ENCODE peak calls at places on chromosomes 4 and X, in six cellular contexts. L is activated naive CD8-positive, alpha-beta T cell treated with anti-CD3 and anti-CD28 coated beads, Interleukin-2, amount 50 U/mL, for 24 hours; R is HTR-8/SVneo; E is SIG-M5; D is NCI-H748 treated with DMSO at 0.1 percent for 48 hours; Q is K562. P is an unnamed sample.

GRCh38 chr4:159447296-159447695 is 344.4 kb downstream of the RAPGEF2 start:
- DNase-seq in L (no peak), R (no peak), E (no peak), D (no peak), Q (no peak), P (no peak)

GRCh38 chr4:120922390-120923200 is at the start of gene PRDM5:
- DNase-seq in L (peak), R (peak), E (no peak), D (no peak), Q (no peak), P (no peak)

GRCh38 chr4:186669159-186669720 is 54.4 kb downstream of the FAT1 start:
- DNase-seq in L (no peak), R (peak), E (no peak), D (no peak), Q (no peak), P (no peak)

GRCh38 chrX:23902419-23902818 is 5.3 kb downstream of the APOO start:
- DNase-seq in L (no peak), R (peak), E (no peak), D (peak), Q (peak), P (no peak)

GRCh38 chr4:168163106-168163505 is 70.8 kb downstream of the ANXA10 start:
- DNase-seq in L (no peak), R (no peak), E (no peak), D (no peak), Q (no peak), P (no peak)

GRCh38 chr4:15749001-15749400 is 29.1 kb upstream of the CD38 start:
- DNase-seq in L (no peak), R (no peak), E (no peak), D (no peak), Q (no peak), P (no peak)

GRCh38 chr4:108204518-108204917 is 35.8 kb upstream of the LEF1 start:
- DNase-seq in L (no peak), R (no peak), E (no peak), D (no peak), Q (no peak), P (no peak)

GRCh38 chrX:11663875-11664210 is 1.9 kb downstream of the ARHGAP6 start:
- DNase-seq in L (no peak), R (no peak), E (no peak), D (no peak), Q (no peak), P (no peak)

GRCh38 chr4:24417206-24417605 is 167.1 kb downstream of the DHX15 start:
- DNase-seq in L (no peak), R (no peak), E (no peak), D (no peak), Q (no peak), P (no peak)

GRCh38 chrX:11499076-11500044 is 166.4 kb downstream of the ARHGAP6 start:
- DNase-seq in L (no peak), R (peak), E (no peak), D (no peak), Q (no peak), P (no peak)

GRCh38 chrX:73728518-73729023 is 165.6 kb downstream of the CHIC1 start:
- DNase-seq in L (no peak), R (no peak), E (no peak), D (no peak), Q (no peak), P (no peak)

GRCh38 chr4:40473578-40474388 is 138.7 kb downstream of the CHRNA9 start:
- DNase-seq in L (no peak), R (no peak), E (no peak), D (no peak), Q (no peak), P (no peak)

GRCh38 chr4:147363514-147363913 is 117.4 kb upstream of the EDNRA start:
- DNase-seq in L (no peak), R (no peak), E (no peak), D (no peak), Q (no peak), P (no peak)

GRCh38 chr4:41122775-41123174 is 91.6 kb downstream of the APBB2 start:
- DNase-seq in L (no peak), R (no peak), E (no peak), D (no peak), Q (no peak), P (no peak)

GRCh38 chrX:21662761-21663160 is 4.6 kb upstream of the KLHL34 start:
- DNase-seq in L (no peak), R (no peak), E (no peak), D (no peak), Q (no peak), P (no peak)

GRCh38 chr4:684611-685010 is 4.3 kb downstream of the SLC49A3 start:
- DNase-seq in L (no peak), R (no peak), E (no peak), D (no peak), Q (no peak), P (no peak)

GRCh38 chrX:10326578-10326977 is 169.8 kb downstream of the CLCN4 start:
- DNase-seq in L (no peak), R (no peak), E (no peak), D (no peak), Q (no peak), P (no peak)

GRCh38 chr4:139899346-139899745 is 233.7 kb downstream of the MGST2 start:
- DNase-seq in L (no peak), R (no peak), E (no peak), D (no peak), Q (no peak), P (no peak)

GRCh38 chr4:74133786-74134499 is 24.0 kb upstream of the MTHFD2L start:
- DNase-seq in L (peak), R (no peak), E (no peak), D (peak), Q (peak), P (peak)

GRCh38 chr4:170089274-170089742 is 448 bp downstream of the AADAT start:
- DNase-seq in L (no peak), R (peak), E (no peak), D (peak), Q (no peak), P (peak)

GRCh38 chr4:113436360-113436759 is 325.2 kb downstream of the CAMK2D start:
- DNase-seq in L (no peak), R (no peak), E (no peak), D (peak), Q (no peak), P (no peak)

GRCh38 chr4:7435411-7436095 is 823 bp upstream of the PSAPL1 start:
- DNase-seq in L (no peak), R (no peak), E (no peak), D (no peak), Q (no peak), P (no peak)

GRCh38 chrX:19886888-19887531 is 390 bp downstream of the SH3KBP1 start:
- DNase-seq in L (peak), R (no peak), E (no peak), D (no peak), Q (peak), P (no peak)

GRCh38 chr4:163523791-163524365 is 29.4 kb downstream of the TMA16 start:
- DNase-seq in L (no peak), R (no peak), E (no peak), D (no peak), Q (no peak), P (no peak)

GRCh38 chr4:16334641-16335040 is 108.4 kb upstream of the TAPT1 start:
- DNase-seq in L (no peak), R (no peak), E (no peak), D (no peak), Q (no peak), P (no peak)

GRCh38 chr4:170025523-170026252 is 507 bp downstream of the MFAP3L start:
- DNase-seq in L (peak), R (no peak), E (no peak), D (no peak), Q (no peak), P (no peak)

GRCh38 chrX:124388562-124388961 is 42.2 kb downstream of the SH2D1A start:
- DNase-seq in L (peak), R (peak), E (no peak), D (peak), Q (peak), P (peak)

GRCh38 chrX:153627675-153628111 is 19.3 kb upstream of the DUSP9 start:
- DNase-seq in L (no peak), R (no peak), E (no peak), D (no peak), Q (no peak), P (no peak)

GRCh38 chrX:115894087-115894486 is 276.5 kb upstream of the AGTR2 start:
- DNase-seq in L (no peak), R (no peak), E (no peak), D (no peak), Q (peak), P (peak)

GRCh38 chr4:119659576-119659975 is 31.0 kb upstream of the PDE5A start:
- DNase-seq in L (no peak), R (no peak), E (no peak), D (peak), Q (no peak), P (no peak)

GRCh38 chrX:143378851-143379250 is 138.4 kb downstream of the SPANXN3 start:
- DNase-seq in L (no peak), R (no peak), E (no peak), D (no peak), Q (no peak), P (no peak)

GRCh38 chrX:138872537-138872936 is 161.0 kb upstream of the FGF13 start:
- DNase-seq in L (no peak), R (no peak), E (no peak), D (no peak), Q (no peak), P (no peak)

GRCh38 chr4:47287735-47288134 is 175.8 kb downstream of the COMMD8 start:
- DNase-seq in L (no peak), R (peak), E (no peak), D (no peak), Q (no peak), P (no peak)

GRCh38 chr4:33961751-33962150 is 2282.6 kb downstream of the ARAP2 start:
- DNase-seq in L (no peak), R (peak), E (no peak), D (no peak), Q (no peak), P (no peak)

GRCh38 chrX:32673193-32673592 is 538.2 kb downstream of the DMD start:
- DNase-seq in L (no peak), R (no peak), E (no peak), D (no peak), Q (no peak), P (no peak)

GRCh38 chr4:176340871-176341685 is 21.3 kb downstream of the SPCS3 start:
- DNase-seq in L (no peak), R (peak), E (no peak), D (peak), Q (peak), P (no peak)

GRCh38 chr4:183504064-183504929 is 561 bp upstream of the ING2 start:
- DNase-seq in L (peak), R (peak), E (peak), D (peak), Q (peak), P (peak)

GRCh38 chr4:124936427-124936826 is 223.9 kb upstream of the ANKRD50 start:
- DNase-seq in L (no peak), R (no peak), E (no peak), D (no peak), Q (no peak), P (no peak)

GRCh38 chr4:171017596-171017995 is 795.6 kb upstream of the GALNTL6 start:
- DNase-seq in L (no peak), R (no peak), E (no peak), D (no peak), Q (no peak), P (no peak)

GRCh38 chrX:133390647-133391046 is 24.6 kb downstream of the GPC4 start:
- DNase-seq in L (no peak), R (no peak), E (no peak), D (no peak), Q (no peak), P (no peak)

P was measured in GDM1.